ENCODE peak calls at places on chromosome 7, in ten cellular contexts. Y, E, D, N, F, B, J, H, Q and G are unnamed samples.

GRCh38 chr7:151175047-151175792 is 7.7 kb upstream of the GBX1 start:
- DNase-seq in Y (no peak), E (no peak), D (no peak), N (no peak), F (no peak), B (no peak), J (no peak), H (no peak), Q (no peak), G (no peak)

GRCh38 chr7:130065500-130066152 is 4.7 kb upstream of the KLHDC10 start:
- DNase-seq in Y (no peak), E (no peak), D (no peak), N (no peak), F (no peak), B (no peak), J (no peak), H (no peak), Q (no peak), G (no peak)

GRCh38 chr7:70474639-70475234 is 657.2 kb upstream of the GALNT17 start:
- DNase-seq in Y (no peak), E (peak; percentile 65), D (no peak), N (no peak), F (no peak), B (no peak), J (no peak), H (no peak), Q (no peak), G (no peak)

GRCh38 chr7:17130281-17131059 is 168.0 kb upstream of the AHR start:
- DNase-seq in Y (no peak), E (peak; percentile 25), D (peak; percentile 84), N (peak; percentile 64), F (no peak), B (no peak), J (no peak), H (peak; percentile 100), Q (peak; percentile 78), G (peak; percentile 71)

GRCh38 chr7:47232751-47233412 is 349.0 kb downstream of the TNS3 start:
- DNase-seq in Y (no peak), E (no peak), D (no peak), N (no peak), F (no peak), B (no peak), J (no peak), H (no peak), Q (no peak), G (no peak)

GRCh38 chr7:140654109-140654387 is 13.4 kb upstream of the DENND2A start:
- DNase-seq in Y (no peak), E (no peak), D (no peak), N (no peak), F (no peak), B (no peak), J (no peak), H (no peak), Q (no peak), G (no peak)

GRCh38 chr7:150382123-150382843 is 3.2 kb downstream of the ZNF775 start:
- DNase-seq in Y (no peak), E (no peak), D (no peak), N (no peak), F (no peak), B (no peak), J (peak; percentile 47), H (no peak), Q (no peak), G (no peak)

GRCh38 chr7:132424821-132425739 is 151.2 kb downstream of the PLXNA4 start:
- DNase-seq in Y (no peak), E (no peak), D (no peak), N (no peak), F (no peak), B (no peak), J (no peak), H (peak; percentile 28), Q (no peak), G (no peak)

GRCh38 chr7:43568529-43568928 is 14.4 kb upstream of the STK17A start:
- DNase-seq in Y (no peak), E (no peak), D (no peak), N (peak; percentile 70), F (no peak), B (no peak), J (no peak), H (no peak), Q (no peak), G (no peak)

DNA sequence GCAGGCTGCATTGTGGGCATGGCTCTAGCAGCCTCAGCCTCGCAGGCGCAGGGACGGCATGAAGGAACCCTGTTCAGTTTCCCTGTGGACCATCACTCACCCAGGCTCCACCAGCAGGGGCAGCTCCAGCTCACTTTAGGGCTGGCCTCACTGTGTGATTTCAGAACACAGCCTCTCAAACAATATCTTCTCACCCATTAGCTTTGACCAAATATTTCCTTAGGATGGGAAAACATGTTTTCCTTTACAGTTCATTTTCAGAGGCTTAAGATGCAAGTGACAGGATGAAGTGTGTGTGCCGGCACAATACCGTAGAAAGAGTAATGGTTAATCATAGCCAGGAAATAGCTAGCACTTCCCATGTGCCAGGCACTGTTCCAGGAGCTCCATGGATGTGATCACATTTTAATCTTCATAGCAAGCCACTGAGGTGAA is 58.2 kb downstream of the LANCL2 start:
- DNase-seq in Y (no peak), E (no peak), D (no peak), N (no peak), F (no peak), B (no peak), J (no peak), H (no peak), Q (no peak), G (no peak)
- TF ChIP-seq CTCF in Y (no peak), E (peak; percentile 39), D (no peak), N (peak; percentile 54), F (no peak), B (no peak), J (no peak), H (no peak), Q (no peak), G (peak; percentile 26)

GRCh38 chr7:25731035-25731880 is 420.7 kb upstream of the NFE2L3 start:
- DNase-seq in Y (no peak), E (no peak), D (no peak), N (no peak), F (no peak), B (no peak), J (no peak), H (no peak), Q (no peak), G (no peak)
- TF ChIP-seq CTCF in Y (no peak), E (no peak), D (no peak), N (no peak), F (no peak), B (no peak), J (no peak), H (no peak), Q (no peak), G (no peak)

GRCh38 chr7:8282871-8283270 is 20.9 kb upstream of the ICA1 start:
- DNase-seq in Y (no peak), E (no peak), D (no peak), N (no peak), F (no peak), B (no peak), J (no peak), H (no peak), Q (no peak), G (no peak)

GRCh38 chr7:8282162-8282561 is 20.2 kb upstream of the ICA1 start:
- DNase-seq in Y (no peak), E (peak; percentile 15), D (no peak), N (no peak), F (no peak), B (no peak), J (no peak), H (no peak), Q (no peak), G (no peak)

GRCh38 chr7:8278183-8278582 is 16.2 kb upstream of the ICA1 start:
- DNase-seq in Y (no peak), E (no peak), D (no peak), N (no peak), F (no peak), B (no peak), J (no peak), H (no peak), Q (no peak), G (no peak)

GRCh38 chr7:8274589-8274988 is 12.6 kb upstream of the ICA1 start:
- DNase-seq in Y (no peak), E (no peak), D (no peak), N (no peak), F (no peak), B (no peak), J (no peak), H (peak; percentile 68), Q (no peak), G (no peak)

DNA sequence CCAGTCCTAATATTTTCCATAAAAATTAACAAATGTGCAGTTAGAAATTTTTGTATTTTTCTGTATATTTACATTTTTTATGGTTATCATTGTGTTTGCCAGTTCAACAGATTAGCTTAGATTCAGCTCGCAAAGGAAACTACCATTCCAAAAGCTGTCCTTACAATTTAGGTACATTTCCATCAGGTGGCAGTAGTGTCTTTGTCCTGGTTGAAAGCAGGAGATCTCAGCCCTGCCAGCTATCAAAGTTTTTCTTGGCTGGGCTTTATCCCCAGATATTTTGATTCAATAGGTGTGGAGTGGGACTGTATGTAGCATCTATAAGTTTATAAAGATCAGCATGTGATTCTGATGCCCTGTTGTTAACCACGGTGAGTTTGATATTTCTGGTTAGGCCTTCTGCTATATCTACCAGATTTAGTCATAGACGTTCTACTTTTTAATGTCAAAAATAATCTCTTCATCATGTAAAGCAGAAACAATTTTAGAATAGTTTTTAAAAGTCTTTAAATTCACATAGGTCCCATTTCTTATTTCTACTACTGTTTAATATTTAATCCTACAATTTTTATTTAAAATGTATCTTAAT is 15.5 kb upstream of the ICA1 start:
- DNase-seq in Y (no peak), E (peak; percentile 21), D (peak; percentile 9), N (no peak), F (no peak), B (no peak), J (no peak), H (no peak), Q (peak; percentile 44), G (no peak)
- TF ChIP-seq CTCF in Y (no peak), E (no peak), D (peak; percentile 31), N (peak; percentile 2), F (no peak), B (peak; percentile 29), J (peak; percentile 24), H (peak; percentile 49), Q (peak; percentile 18), G (no peak)

GRCh38 chr7:37405603-37406122 is 43.0 kb downstream of the ELMO1 start:
- DNase-seq in Y (peak; percentile 41), E (peak; percentile 78), D (no peak), N (no peak), F (no peak), B (no peak), J (no peak), H (no peak), Q (no peak), G (no peak)

GRCh38 chr7:37410305-37411209 is 38.1 kb downstream of the ELMO1 start:
- DNase-seq in Y (no peak), E (no peak), D (no peak), N (no peak), F (no peak), B (no peak), J (no peak), H (no peak), Q (no peak), G (no peak)

GRCh38 chr7:37408885-37409248 is 39.8 kb downstream of the ELMO1 start:
- DNase-seq in Y (no peak), E (no peak), D (no peak), N (no peak), F (no peak), B (no peak), J (no peak), H (no peak), Q (no peak), G (no peak)

GRCh38 chr7:37409456-37409855 is 39.2 kb downstream of the ELMO1 start:
- DNase-seq in Y (no peak), E (no peak), D (no peak), N (no peak), F (no peak), B (no peak), J (no peak), H (no peak), Q (no peak), G (no peak)

GRCh38 chr7:37408241-37408884 is 40.3 kb downstream of the ELMO1 start:
- DNase-seq in Y (no peak), E (no peak), D (no peak), N (no peak), F (no peak), B (no peak), J (no peak), H (no peak), Q (no peak), G (no peak)
- TF ChIP-seq CTCF in Y (no peak), E (no peak), D (no peak), N (no peak), F (no peak), B (no peak), J (no peak), H (no peak), Q (no peak), G (no peak)